ENCODE peak calls at places on chromosome 1, in six cellular contexts. B is glutamatergic neuron, V is activated T-helper 1 cell treated with Interleukin-2 at 50 U/mL for 16 hours, A is NCI-H1417, Y is NCI-H2081, P is A549. S is an unnamed sample.

GRCh38 chr1:50666849-50667248 is 243.6 kb upstream of the DMRTA2 start:
- DNase-seq in B (no peak), V (no peak), A (no peak), Y (no peak), P (no peak), S (no peak)

GRCh38 chr1:32858791-32859190 is 11.9 kb downstream of the FNDC5 start:
- DNase-seq in B (no peak), V (no peak), A (no peak), Y (no peak), P (no peak), S (no peak)

GRCh38 chr1:185315364-185316108 is 1.5 kb downstream of the IVNS1ABP start:
- DNase-seq in B (no peak), V (no peak), A (no peak), Y (no peak), P (no peak), S (peak)

GRCh38 chr1:53592521-53592982 is 133.4 kb downstream of the DMRTB1 start:
- DNase-seq in B (no peak), V (no peak), A (peak), Y (no peak), P (no peak), S (no peak)

GRCh38 chr1:226309398-226310122 is 596 bp upstream of the LIN9 start:
- DNase-seq in B (peak), V (no peak), A (peak), Y (no peak), P (peak), S (no peak)

GRCh38 chr1:229478852-229479251 is 29.3 kb downstream of the NUP133 start:
- DNase-seq in B (no peak), V (no peak), A (no peak), Y (no peak), P (no peak), S (no peak)

GRCh38 chr1:177278626-177279390 is 108.0 kb downstream of the BRINP2 start:
- DNase-seq in B (no peak), V (no peak), A (no peak), Y (no peak), P (no peak), S (no peak)

GRCh38 chr1:114224196-114224907 is 70.7 kb upstream of the SYT6 start:
- DNase-seq in B (no peak), V (no peak), A (no peak), Y (no peak), P (no peak), S (no peak)

GRCh38 chr1:227889863-227890405 is 57.8 kb downstream of the WNT9A start:
- DNase-seq in B (no peak), V (no peak), A (no peak), Y (no peak), P (no peak), S (no peak)

GRCh38 chr1:23614128-23614660 is 54.9 kb upstream of the ID3 start:
- DNase-seq in B (no peak), V (no peak), A (no peak), Y (no peak), P (no peak), S (no peak)

GRCh38 chr1:1614204-1614953 is 921 bp upstream of the MIB2 start:
- DNase-seq in B (no peak), V (no peak), A (no peak), Y (no peak), P (no peak), S (no peak)

GRCh38 chr1:116386042-116386441 is 13.0 kb downstream of the ATP1A1 start:
- DNase-seq in B (no peak), V (no peak), A (no peak), Y (no peak), P (no peak), S (no peak)

GRCh38 chr1:244731651-244732050 is 78.7 kb downstream of the DESI2 start:
- DNase-seq in B (no peak), V (no peak), A (no peak), Y (no peak), P (no peak), S (no peak)

GRCh38 chr1:53732912-53733317 is 6.0 kb downstream of the GLIS1 start:
- DNase-seq in B (no peak), V (no peak), A (no peak), Y (no peak), P (no peak), S (no peak)

GRCh38 chr1:179953974-179954493 is 576 bp upstream of the CEP350 start:
- DNase-seq in B (no peak), V (peak), A (peak), Y (no peak), P (peak), S (peak)

GRCh38 chr1:2865000-2865399 is 63.5 kb upstream of the TTC34 start:
- DNase-seq in B (no peak), V (no peak), A (no peak), Y (no peak), P (no peak), S (no peak)

GRCh38 chr1:204706838-204707509 is 21.4 kb upstream of the LRRN2 start:
- DNase-seq in B (no peak), V (no peak), A (no peak), Y (no peak), P (no peak), S (no peak)

GRCh38 chr1:91011726-91012125 is 10.1 kb downstream of the ZNF644 start:
- DNase-seq in B (no peak), V (no peak), A (no peak), Y (no peak), P (no peak), S (no peak)

GRCh38 chr1:36591278-36591677 is 108.6 kb upstream of the CSF3R start:
- DNase-seq in B (no peak), V (no peak), A (no peak), Y (no peak), P (no peak), S (no peak)

GRCh38 chr1:16724718-16725438 is 15.4 kb upstream of the RNU1-4 start:
- DNase-seq in B (peak), V (no peak), A (no peak), Y (no peak), P (no peak), S (no peak)

GRCh38 chr1:232726048-232726779 is 79.0 kb upstream of the MAP10 start:
- DNase-seq in B (no peak), V (no peak), A (no peak), Y (no peak), P (no peak), S (no peak)

GRCh38 chr1:15158506-15159165 is 5.1 kb downstream of the TMEM51 start:
- DNase-seq in B (no peak), V (no peak), A (no peak), Y (no peak), P (peak), S (no peak)

GRCh38 chr1:178119623-178120022 is 25.7 kb downstream of the RASAL2 start:
- DNase-seq in B (no peak), V (no peak), A (no peak), Y (no peak), P (no peak), S (no peak)

GRCh38 chr1:44515416-44515815 is 110.4 kb downstream of the RNF220 start:
- DNase-seq in B (no peak), V (no peak), A (no peak), Y (no peak), P (peak), S (no peak)

GRCh38 chr1:212237651-212238050 is 47.6 kb upstream of the PPP2R5A start:
- DNase-seq in B (no peak), V (no peak), A (no peak), Y (no peak), P (peak), S (no peak)

S was measured in NCI-H748 treated with DMSO at 0.1 percent for 48 hours.